ENCODE peak calls at places on chromosomes 16 and 17, in nine cellular contexts. D, S, V, K, C, Y, U, E and W are unnamed samples.

GRCh38 chr16:29745853-29746345 is at the start of gene C16orf54:
- DNase-seq in D (no peak), S (no peak), V (no peak), K (no peak), C (peak), Y (no peak), U (peak), E (no peak), W (peak)

GRCh38 chr16:52496051-52496876 is 50.7 kb downstream of the TOX3 start:
- DNase-seq in D (no peak), S (no peak), V (no peak), K (no peak), C (no peak), Y (no peak), U (no peak), E (no peak), W (no peak)

GRCh38 chr16:85608887-85609286 is 4.2 kb upstream of the GSE1 start:
- DNase-seq in D (no peak), S (no peak), V (no peak), K (no peak), C (no peak), Y (no peak), U (no peak), E (no peak), W (no peak)

GRCh38 chr16:23434380-23434779 is 18.6 kb downstream of the COG7 start:
- DNase-seq in D (no peak), S (peak), V (peak), K (peak), C (peak), Y (peak), U (no peak), E (peak), W (no peak)

GRCh38 chr17:7428557-7428956 is at the start of gene SPEM3:
- DNase-seq in D (no peak), S (no peak), V (no peak), K (no peak), C (no peak), Y (no peak), U (no peak), E (no peak), W (no peak)

GRCh38 chr16:68764866-68765265 is 27.8 kb downstream of the CDH1 start:
- DNase-seq in D (no peak), S (no peak), V (no peak), K (no peak), C (no peak), Y (no peak), U (no peak), E (no peak), W (no peak)

GRCh38 chr16:30368122-30368791 is 2.0 kb downstream of the TBC1D10B start:
- DNase-seq in D (no peak), S (peak), V (no peak), K (no peak), C (no peak), Y (peak), U (no peak), E (no peak), W (peak)

GRCh38 chr16:24737391-24737871 is 8.0 kb downstream of the TNRC6A start:
- DNase-seq in D (no peak), S (peak), V (no peak), K (no peak), C (no peak), Y (peak), U (no peak), E (no peak), W (no peak)

GRCh38 chr17:79970576-79971068 is 65.0 kb downstream of the TBC1D16 start:
- DNase-seq in D (no peak), S (peak), V (no peak), K (peak), C (no peak), Y (no peak), U (peak), E (no peak), W (no peak)

GRCh38 chr16:75075688-75076268 is 40.8 kb downstream of the LDHD start:
- DNase-seq in D (no peak), S (no peak), V (no peak), K (no peak), C (no peak), Y (no peak), U (no peak), E (no peak), W (no peak)

GRCh38 chr16:69890114-69890890 is 60.8 kb upstream of the CLEC18A start:
- DNase-seq in D (peak), S (peak), V (no peak), K (no peak), C (no peak), Y (no peak), U (peak), E (peak), W (no peak)

GRCh38 chr16:4339909-4340308 is 11.2 kb downstream of the PAM16 start:
- DNase-seq in D (no peak), S (no peak), V (no peak), K (peak), C (no peak), Y (no peak), U (no peak), E (no peak), W (no peak)

GRCh38 chr16:11307639-11308492 is 26.7 kb upstream of the PRM1 start:
- DNase-seq in D (no peak), S (no peak), V (no peak), K (no peak), C (no peak), Y (no peak), U (no peak), E (no peak), W (no peak)

GRCh38 chr17:76569607-76570279 is 15.9 kb downstream of the ST6GALNAC2 start:
- DNase-seq in D (peak), S (no peak), V (no peak), K (no peak), C (no peak), Y (no peak), U (no peak), E (no peak), W (no peak)

GRCh38 chr17:1201132-1201702 is 21.4 kb upstream of the ABR start:
- DNase-seq in D (no peak), S (no peak), V (no peak), K (no peak), C (no peak), Y (no peak), U (no peak), E (no peak), W (no peak)

GRCh38 chr16:81582655-81583441 is 138.2 kb downstream of the CMIP start:
- DNase-seq in D (peak), S (no peak), V (no peak), K (no peak), C (no peak), Y (peak), U (peak), E (no peak), W (no peak)

GRCh38 chr17:46822388-46822921 is 4.0 kb upstream of the WNT3 start:
- DNase-seq in D (no peak), S (no peak), V (peak), K (no peak), C (no peak), Y (no peak), U (no peak), E (no peak), W (no peak)